ENCODE peak calls at places on chromosomes 16 and 17, in seven cellular contexts. L, J, A, V, G, U and Y are unnamed samples.
A peak's percentile ranks its signal among the peaks of the same experiment; 100 is the strongest.

GRCh38 chr16:23863511-23864422 is 28.0 kb downstream of the PRKCB start:
- DNase-seq in V (no peak), G (no peak), L (no peak), A (no peak), J (no peak), U (peak; percentile 14), Y (no peak)

GRCh38 chr16:11497851-11498289 is 88.8 kb downstream of the LITAF start:
- DNase-seq in A (peak; percentile 92), J (peak; percentile 39), G (no peak), V (no peak), U (peak; percentile 75), L (peak; percentile 81), Y (no peak)

GRCh38 chr17:13001991-13002615 is 15.7 kb downstream of the ELAC2 start:
- DNase-seq in U (no peak), G (no peak), A (no peak), V (no peak), L (no peak), J (peak; percentile 10), Y (no peak)

GRCh38 chr17:80504671-80505413 is 28.4 kb upstream of the NPTX1 start:
- DNase-seq in A (no peak), G (no peak), J (peak; percentile 85), V (no peak), L (peak; percentile 83), U (no peak), Y (no peak)

GRCh38 chr17:68777243-68777855 is 176.2 kb upstream of the FAM20A start:
- DNase-seq in V (peak; percentile 78), L (peak; percentile 51), J (peak; percentile 67), G (no peak), U (peak; percentile 88), A (peak; percentile 51), Y (peak; percentile 34)

GRCh38 chr16:12459401-12459791 is 344.3 kb downstream of the CPPED1 start:
- DNase-seq in J (no peak), V (no peak), G (no peak), U (no peak), A (no peak), L (no peak), Y (no peak)

GRCh38 chr16:21526923-21527807 is 72.2 kb upstream of the METTL9 start:
- DNase-seq in G (no peak), V (no peak), A (no peak), U (peak; percentile 70), J (no peak), L (no peak), Y (peak; percentile 18)

GRCh38 chr17:47698749-47699535 is 5.0 kb downstream of the TBKBP1 start:
- DNase-seq in U (no peak), G (no peak), A (no peak), V (peak; percentile 92), J (peak; percentile 29), L (peak; percentile 61), Y (peak; percentile 87)

GRCh38 chr16:88703486-88704309 is 2.5 kb downstream of the RNF166 start:
- DNase-seq in G (no peak), A (no peak), J (no peak), U (no peak), V (no peak), L (no peak), Y (no peak)

GRCh38 chr17:45584092-45585036 is 93.8 kb upstream of the PLEKHM1 start:
- DNase-seq in G (no peak), L (peak; percentile 80), J (peak; percentile 36), A (peak; percentile 39), U (peak; percentile 46), V (peak; percentile 88), Y (peak; percentile 73)

GRCh38 chr17:47878203-47879027 is 17.6 kb upstream of the SP2 start:
- DNase-seq in L (no peak), G (no peak), V (no peak), J (no peak), U (no peak), A (no peak), Y (no peak)

GRCh38 chr16:70685061-70685937 is 554 bp downstream of the MTSS2 start:
- DNase-seq in G (no peak), J (no peak), V (no peak), A (no peak), U (no peak), L (no peak), Y (peak; percentile 35)

GRCh38 chr17:57899822-57900221 is 50.0 kb upstream of the MRPS23 start:
- DNase-seq in G (no peak), U (no peak), V (no peak), L (peak; percentile 68), A (no peak), J (no peak), Y (no peak)

GRCh38 chr17:79088997-79089328 is 14.3 kb downstream of the ENGASE start:
- DNase-seq in V (no peak), U (no peak), A (no peak), L (no peak), G (no peak), J (no peak), Y (no peak)

GRCh38 chr16:17367932-17368331 is 102.8 kb downstream of the XYLT1 start:
- DNase-seq in L (no peak), J (peak; percentile 61), U (no peak), A (no peak), V (peak; percentile 82), G (no peak), Y (peak; percentile 25)

GRCh38 chr17:60230358-60230757 is 80.6 kb downstream of the CA4 start:
- DNase-seq in V (no peak), U (no peak), J (peak; percentile 1), L (no peak), A (no peak), G (no peak), Y (no peak)

GRCh38 chr16:72666267-72666666 is 381.7 kb downstream of the ZFHX3 start:
- DNase-seq in L (no peak), U (no peak), V (no peak), G (no peak), J (peak; percentile 12), A (no peak), Y (no peak)

GRCh38 chr17:17467720-17468119 is 9.1 kb upstream of the MED9 start:
- DNase-seq in L (peak; percentile 29), G (no peak), A (no peak), U (no peak), J (peak; percentile 8), V (no peak), Y (no peak)
- TF ChIP-seq CEBPB in L (no peak), G (no peak), A (no peak), U (no peak), J (no peak), V (no peak), Y (no peak)

DNA sequence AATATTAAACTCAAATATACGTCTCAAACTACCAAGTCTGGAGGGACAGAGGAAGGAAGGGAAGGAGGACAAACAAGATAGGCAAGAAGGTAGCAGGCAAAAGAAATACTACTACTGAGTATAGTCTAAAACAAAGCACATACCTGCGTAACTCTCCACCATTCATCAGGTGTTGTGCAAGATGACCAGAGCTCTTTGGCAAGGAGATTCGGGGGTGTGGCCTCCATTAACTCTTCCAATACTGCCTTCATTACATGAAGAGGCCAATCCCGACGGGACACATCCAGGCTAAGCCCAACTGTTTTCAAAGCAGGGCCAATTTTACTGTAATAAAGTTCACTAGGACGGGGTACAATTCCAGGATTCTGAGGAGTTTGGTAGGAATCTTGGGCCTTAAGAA is 38.2 kb upstream of the ARL6IP1 start:
- DNase-seq in U (peak; percentile 66), L (no peak), V (no peak), G (no peak), A (no peak), J (no peak), Y (no peak)
- TF ChIP-seq CEBPB in U (peak; percentile 89), L (peak; percentile 19), V (peak; percentile 85), G (no peak), A (no peak), J (no peak), Y (no peak)

GRCh38 chr17:8426094-8426720 is 9.5 kb upstream of the NDEL1 start:
- DNase-seq in U (no peak), V (no peak), G (no peak), A (no peak), L (no peak), J (no peak), Y (no peak)

GRCh38 chr17:8426802-8427201 is 8.9 kb upstream of the NDEL1 start:
- DNase-seq in V (no peak), G (no peak), U (no peak), J (no peak), A (no peak), L (no peak), Y (no peak)

GRCh38 chr17:8435245-8436168 is at the start of gene NDEL1:
- DNase-seq in J (peak; percentile 97), U (peak; percentile 92), G (peak; percentile 81), V (peak; percentile 98), L (peak; percentile 98), A (peak; percentile 92), Y (peak; percentile 96)

GRCh38 chr17:8436169-8436932 is 667 bp downstream of the NDEL1 start:
- DNase-seq in L (peak; percentile 64), G (no peak), U (peak; percentile 37), A (peak; percentile 19), V (no peak), J (peak; percentile 56), Y (peak; percentile 22)

DNA sequence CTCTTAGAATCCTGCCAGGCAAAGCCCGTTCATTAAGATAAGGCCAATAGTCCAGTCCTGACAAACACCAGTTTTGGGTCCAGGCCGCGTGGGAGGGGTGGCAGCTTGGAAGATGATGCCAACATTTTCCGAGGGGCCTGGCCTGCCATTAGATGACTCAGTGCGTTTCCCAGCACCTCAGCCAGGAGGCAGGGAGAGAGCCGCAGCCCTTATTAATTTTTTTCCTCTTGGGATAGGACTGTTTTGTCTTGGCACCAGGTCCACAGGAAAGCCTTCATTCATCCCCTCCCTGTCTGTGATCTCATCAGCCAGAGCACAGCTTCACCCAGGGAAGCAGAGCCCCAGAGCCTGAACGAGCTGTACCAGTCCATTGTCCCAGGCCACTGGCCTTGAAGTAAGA is 4.7 kb upstream of the NDEL1 start:
- DNase-seq in L (no peak), U (no peak), A (no peak), V (no peak), G (no peak), J (peak; percentile 22), Y (no peak)
- TF ChIP-seq CEBPB in L (no peak), U (no peak), A (no peak), V (no peak), G (no peak), J (no peak), Y (no peak)

GRCh38 chr17:3603119-3603869 is 5.9 kb downstream of the TRPV1 start:
- DNase-seq in J (peak; percentile 84), V (no peak), U (no peak), G (no peak), A (no peak), L (no peak), Y (no peak)

GRCh38 chr17:3600529-3601205 is 8.5 kb downstream of the TRPV1 start:
- DNase-seq in L (no peak), U (no peak), V (no peak), J (no peak), G (no peak), A (no peak), Y (no peak)

GRCh38 chr17:3603870-3604259 is 5.3 kb downstream of the TRPV1 start:
- DNase-seq in A (no peak), U (no peak), V (no peak), G (no peak), J (no peak), L (no peak), Y (no peak)

GRCh38 chr17:3598078-3598477 is 11.1 kb downstream of the TRPV1 start:
- DNase-seq in J (no peak), A (no peak), U (no peak), L (no peak), G (no peak), V (no peak), Y (no peak)

DNA sequence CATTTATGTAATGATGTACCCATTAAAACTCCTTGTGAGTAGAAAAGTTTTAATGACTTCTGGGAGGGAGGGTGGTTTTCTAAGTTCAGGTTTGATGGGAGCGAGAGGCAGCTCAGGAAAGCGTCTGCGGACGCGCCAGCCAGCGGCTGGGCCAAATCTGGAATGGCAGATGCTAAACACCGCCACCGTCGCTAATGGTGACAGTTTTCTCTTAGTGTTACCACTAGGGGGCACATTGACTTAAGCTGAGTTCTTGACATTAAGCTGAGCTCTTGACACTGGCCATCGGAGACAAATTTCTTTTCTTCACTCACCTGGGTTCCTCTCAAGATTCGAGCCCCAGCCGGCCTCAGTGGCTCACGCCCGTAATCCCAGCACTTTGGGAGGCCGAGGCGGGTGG is 6.7 kb downstream of the TRPV1 start:
- DNase-seq in A (peak; percentile 43), G (no peak), J (peak; percentile 6), V (peak; percentile 64), U (peak; percentile 44), L (peak; percentile 70), Y (peak; percentile 65)
- TF ChIP-seq CEBPB in A (no peak), G (no peak), J (no peak), V (no peak), U (no peak), L (no peak), Y (no peak)